ENCODE peak calls at places on chromosomes 5 and 9, in seven cellular contexts. K is AG10803; N is heart left ventricle; E is right atrium auricular region; Z is CD4-positive, alpha-beta T cell; C is GM06990; V is spleen. L is an unnamed sample.
A peak's percentile ranks its signal among the peaks of the same experiment; 100 is the strongest.

GRCh38 chr5:113161806-113162205 is 185.2 kb downstream of the DCP2 start:
- DNase-seq in K (no peak), N (peak; percentile 52), E (no peak), Z (no peak), C (no peak), V (no peak), L (no peak)

GRCh38 chr9:99189186-99189585 is 32.6 kb downstream of the ALG2 start:
- DNase-seq in K (no peak), N (no peak), E (no peak), Z (no peak), C (no peak), V (no peak), L (no peak)

GRCh38 chr5:179973391-179973790 is 65.7 kb upstream of the TBC1D9B start:
- DNase-seq in K (no peak), N (no peak), E (no peak), Z (no peak), C (no peak), V (no peak), L (no peak)

GRCh38 chr5:8366296-8366695 is 497.3 kb downstream of the MTRR start:
- DNase-seq in K (no peak), N (no peak), E (no peak), Z (no peak), C (no peak), V (no peak), L (no peak)

GRCh38 chr5:120062515-120062917 is 401.6 kb upstream of the PRR16 start:
- DNase-seq in K (peak; percentile 79), N (no peak), E (no peak), Z (no peak), C (no peak), V (no peak), L (no peak)

GRCh38 chr9:119588874-119589560 is 219.8 kb upstream of the BRINP1 start:
- DNase-seq in K (no peak), N (no peak), E (no peak), Z (no peak), C (no peak), V (no peak), L (no peak)

GRCh38 chr9:38620483-38621433 is at the start of gene ANKRD18A:
- DNase-seq in K (peak; percentile 30), N (peak; percentile 83), E (no peak), Z (peak; percentile 60), C (peak; percentile 57), V (peak; percentile 90), L (peak; percentile 31)

GRCh38 chr5:137516961-137517360 is 17.8 kb upstream of the SPOCK1 start:
- DNase-seq in K (no peak), N (no peak), E (no peak), Z (no peak), C (no peak), V (no peak), L (no peak)

GRCh38 chr9:131799177-131799823 is 59.4 kb upstream of the RAPGEF1 start:
- DNase-seq in K (peak; percentile 16), N (peak; percentile 64), E (no peak), Z (peak; percentile 46), C (no peak), V (no peak), L (peak; percentile 26)

GRCh38 chr5:76401801-76402250 is 1.3 kb upstream of the IQGAP2 start:
- DNase-seq in K (no peak), N (no peak), E (no peak), Z (no peak), C (peak; percentile 48), V (peak; percentile 81), L (peak; percentile 20)

GRCh38 chr5:167631191-167631590 is 660.3 kb upstream of the WWC1 start:
- DNase-seq in K (no peak), N (no peak), E (no peak), Z (no peak), C (no peak), V (no peak), L (no peak)

GRCh38 chr5:171418982-171419662 is at the start of gene FGF18:
- DNase-seq in K (peak; percentile 28), N (peak; percentile 76), E (peak; percentile 59), Z (no peak), C (peak; percentile 65), V (peak; percentile 62), L (peak; percentile 33)

GRCh38 chr9:79164396-79164795 is 407.4 kb upstream of the TLE4 start:
- DNase-seq in K (no peak), N (no peak), E (no peak), Z (no peak), C (no peak), V (no peak), L (no peak)

GRCh38 chr9:125544988-125545651 is 161.9 kb downstream of the MAPKAP1 start:
- DNase-seq in K (peak; percentile 63), N (no peak), E (no peak), Z (no peak), C (no peak), V (no peak), L (no peak)

GRCh38 chr5:92694067-92694466 is 887.0 kb downstream of the NR2F1-AS1 start:
- DNase-seq in K (no peak), N (no peak), E (no peak), Z (no peak), C (no peak), V (no peak), L (no peak)

GRCh38 chr5:141236516-141237313 is 8.5 kb upstream of the PCDHB15 start:
- DNase-seq in K (no peak), N (no peak), E (no peak), Z (no peak), C (no peak), V (no peak), L (no peak)

GRCh38 chr5:166624573-166624972 is 1666.9 kb upstream of the WWC1 start:
- DNase-seq in K (no peak), N (no peak), E (no peak), Z (no peak), C (no peak), V (no peak), L (no peak)

GRCh38 chr9:95077766-95078382 is 239.6 kb downstream of the FANCC start:
- DNase-seq in K (no peak), N (no peak), E (no peak), Z (no peak), C (no peak), V (no peak), L (no peak)

GRCh38 chr9:95078516-95078915 is 239.0 kb downstream of the FANCC start:
- DNase-seq in K (no peak), N (no peak), E (no peak), Z (no peak), C (no peak), V (no peak), L (no peak)

GRCh38 chr9:95076696-95077052 is 240.8 kb downstream of the FANCC start:
- DNase-seq in K (no peak), N (no peak), E (no peak), Z (no peak), C (no peak), V (no peak), L (no peak)

GRCh38 chr9:95075700-95076099 is 241.8 kb downstream of the FANCC start:
- DNase-seq in K (no peak), N (no peak), E (peak; percentile 57), Z (no peak), C (no peak), V (no peak), L (no peak)

DNA sequence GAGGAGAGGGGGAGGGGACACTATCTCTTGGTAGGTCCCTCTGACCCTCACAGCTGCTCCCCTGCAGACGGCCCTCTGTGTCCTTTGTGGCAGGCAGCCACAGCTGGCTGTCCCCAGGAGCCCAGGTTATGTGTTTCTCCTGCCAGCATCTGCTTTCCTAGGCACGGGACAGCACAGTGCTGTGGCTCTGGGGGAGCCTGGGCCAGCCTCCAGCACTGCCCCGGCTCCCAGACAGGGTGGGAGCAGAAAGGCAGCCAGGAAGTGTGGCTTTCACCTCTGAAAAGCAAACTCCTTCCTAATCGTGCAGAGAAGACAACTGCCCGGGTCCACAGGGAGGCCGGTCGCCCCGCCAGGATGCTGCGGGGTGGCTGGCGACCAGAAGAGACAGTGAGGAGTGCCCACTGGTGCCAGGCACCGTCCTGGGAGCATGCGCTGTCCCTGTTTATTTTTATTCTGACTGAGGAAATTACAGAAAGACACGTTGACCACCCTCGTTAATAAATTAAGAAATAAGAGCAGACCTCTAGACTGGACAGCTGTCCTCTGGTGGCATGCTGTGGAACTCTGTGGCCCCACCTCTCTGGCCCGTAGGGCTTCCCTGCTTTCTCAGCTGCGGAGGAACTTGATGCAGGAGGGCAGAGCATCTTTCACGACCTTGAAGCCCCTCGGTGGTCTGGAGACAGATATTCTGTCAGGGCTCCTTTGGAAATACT is 240.3 kb downstream of the FANCC start:
- DNase-seq in K (no peak), N (no peak), E (peak; percentile 57), Z (no peak), C (no peak), V (no peak), L (no peak)
- TF ChIP-seq CTCF in K (no peak), N (no peak), E (peak; percentile 19), Z (no peak), C (no peak), V (no peak), L (no peak)

DNA sequence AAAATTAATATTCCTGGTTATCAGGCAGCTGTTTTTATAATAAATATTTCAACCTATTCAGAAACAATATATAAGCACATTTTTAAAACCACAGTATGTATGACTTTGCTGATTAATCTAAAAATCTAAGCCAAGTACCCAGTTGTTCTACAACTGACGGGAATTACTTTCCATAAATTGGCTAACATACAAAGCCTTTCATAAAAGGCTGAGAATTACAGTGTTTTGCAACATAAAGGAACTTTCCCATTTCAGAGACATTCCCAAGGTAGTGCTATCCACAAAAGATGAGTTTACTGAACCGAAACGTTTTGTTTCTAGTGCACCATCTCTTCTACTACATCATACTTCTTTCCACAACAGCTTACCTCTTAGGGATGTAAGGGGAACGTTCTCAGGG is 7.2 kb downstream of the RNF145 start:
- DNase-seq in K (no peak), N (no peak), E (no peak), Z (no peak), C (no peak), V (no peak), L (no peak)
- TF ChIP-seq CTCF in K (no peak), N (no peak), E (no peak), Z (no peak), C (no peak), V (no peak), L (no peak)

DNA sequence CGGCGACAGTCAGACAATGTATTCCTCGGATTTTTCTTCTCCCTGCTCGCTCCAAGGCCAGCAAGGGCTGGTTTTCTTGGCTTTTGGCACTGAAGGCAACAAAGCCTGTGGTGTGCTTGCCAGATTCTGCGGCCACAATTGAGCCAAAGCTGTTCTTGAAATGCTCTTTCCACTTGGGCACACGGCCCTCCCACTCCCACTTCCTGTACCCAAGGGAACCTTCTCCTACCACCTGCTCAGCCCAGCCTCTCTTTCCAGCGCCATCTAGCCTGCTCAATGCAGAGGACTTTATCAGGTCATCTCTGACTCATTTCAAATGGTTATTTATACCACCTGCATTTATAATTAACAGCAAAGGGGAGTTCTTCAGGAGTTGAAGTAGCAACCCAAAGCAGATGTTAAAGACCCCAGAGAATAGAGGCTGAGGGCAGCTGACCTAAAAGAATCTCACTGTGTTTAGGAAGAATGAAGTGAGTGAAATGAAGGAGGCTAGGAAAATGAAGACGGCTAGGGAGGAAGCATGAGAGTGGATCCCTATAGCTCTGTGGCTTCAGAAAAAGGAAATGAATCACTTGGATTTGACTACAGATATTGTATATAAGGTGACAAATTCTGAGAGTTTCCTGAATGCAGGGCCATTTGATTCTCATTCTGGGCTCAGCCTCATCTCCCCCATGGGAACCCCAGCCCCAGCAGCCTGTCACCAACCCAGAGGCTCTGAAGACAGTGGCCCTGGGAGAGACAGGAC is 439.0 kb downstream of the ENC1 start:
- DNase-seq in K (peak; percentile 16), N (peak; percentile 64), E (no peak), Z (no peak), C (peak; percentile 69), V (no peak), L (no peak)
- TF ChIP-seq CTCF in K (no peak), N (no peak), E (no peak), Z (no peak), C (peak; percentile 7), V (no peak), L (no peak)

GRCh38 chr9:7491641-7492040 is 307.9 kb downstream of the DMAC1 start:
- DNase-seq in K (no peak), N (no peak), E (no peak), Z (no peak), C (no peak), V (no peak), L (no peak)
- TF ChIP-seq CTCF in K (no peak), N (no peak), E (no peak), Z (no peak), C (no peak), V (no peak), L (no peak)

L was measured in activated B cell treated with CpG ODN at 0.5 μM for 24 hours.